ENCODE peak calls at places on chromosomes 4 and X, in nine cellular contexts. One of them, this sample, is unnamed.

GRCh38 chr4:87298362-87298761 is 24.3 kb downstream of the HSD17B13 start:
- DNase-seq in K562: no peak
- DNase-seq in heart right ventricle: no peak
- DNase-seq in lower lobe of right lung: no peak
- DNase-seq in body of pancreas: no peak
- DNase-seq in hepatocyte: no peak
- DNase-seq in psoas muscle: no peak
- DNase-seq in breast epithelium: no peak
- DNase-seq in MM.1S: no peak
- DNase-seq in this sample: no peak

GRCh38 chr4:140135529-140136021 is 18.4 kb downstream of the MAML3 start:
- DNase-seq in MM.1S: no peak
- DNase-seq in K562: peak; percentile 8
- DNase-seq in body of pancreas: peak; percentile 40
- DNase-seq in breast epithelium: no peak
- DNase-seq in lower lobe of right lung: peak; percentile 54
- DNase-seq in heart right ventricle: peak; percentile 63
- DNase-seq in psoas muscle: peak; percentile 62
- DNase-seq in hepatocyte: peak; percentile 57
- DNase-seq in this sample: no peak

GRCh38 chr4:75841641-75842520 is 60.4 kb downstream of the PPEF2 start:
- DNase-seq in hepatocyte: no peak
- DNase-seq in K562: peak; percentile 35
- DNase-seq in body of pancreas: no peak
- DNase-seq in lower lobe of right lung: no peak
- DNase-seq in psoas muscle: no peak
- DNase-seq in heart right ventricle: no peak
- DNase-seq in breast epithelium: no peak
- DNase-seq in MM.1S: no peak
- DNase-seq in this sample: no peak

GRCh38 chr4:15145709-15146108 is 143.4 kb downstream of the CPEB2 start:
- DNase-seq in body of pancreas: no peak
- DNase-seq in breast epithelium: no peak
- DNase-seq in hepatocyte: no peak
- DNase-seq in lower lobe of right lung: no peak
- DNase-seq in MM.1S: no peak
- DNase-seq in K562: no peak
- DNase-seq in psoas muscle: no peak
- DNase-seq in heart right ventricle: no peak
- DNase-seq in this sample: no peak

GRCh38 chr4:20249333-20249732 is 2.4 kb upstream of the SLIT2 start:
- DNase-seq in MM.1S: peak; percentile 22
- DNase-seq in breast epithelium: no peak
- DNase-seq in heart right ventricle: no peak
- DNase-seq in hepatocyte: peak; percentile 21
- DNase-seq in body of pancreas: peak; percentile 12
- DNase-seq in K562: no peak
- DNase-seq in psoas muscle: no peak
- DNase-seq in lower lobe of right lung: no peak
- DNase-seq in this sample: no peak

GRCh38 chrX:154714925-154715324 is 36.0 kb downstream of the GAB3 start:
- DNase-seq in breast epithelium: no peak
- DNase-seq in hepatocyte: peak; percentile 41
- DNase-seq in lower lobe of right lung: no peak
- DNase-seq in body of pancreas: peak; percentile 49
- DNase-seq in psoas muscle: no peak
- DNase-seq in K562: peak; percentile 71
- DNase-seq in heart right ventricle: no peak
- DNase-seq in MM.1S: peak; percentile 55
- DNase-seq in this sample: no peak

GRCh38 chrX:16544969-16545368 is 105.0 kb upstream of the S100G start:
- DNase-seq in K562: no peak
- DNase-seq in MM.1S: no peak
- DNase-seq in psoas muscle: no peak
- DNase-seq in hepatocyte: no peak
- DNase-seq in body of pancreas: no peak
- DNase-seq in lower lobe of right lung: no peak
- DNase-seq in heart right ventricle: no peak
- DNase-seq in breast epithelium: no peak
- DNase-seq in this sample: no peak

GRCh38 chr4:158217763-158218162 is 7.5 kb downstream of the TMEM144 start:
- DNase-seq in lower lobe of right lung: no peak
- DNase-seq in heart right ventricle: no peak
- DNase-seq in psoas muscle: no peak
- DNase-seq in hepatocyte: no peak
- DNase-seq in MM.1S: no peak
- DNase-seq in body of pancreas: no peak
- DNase-seq in breast epithelium: no peak
- DNase-seq in K562: no peak
- DNase-seq in this sample: no peak

GRCh38 chrX:22533898-22534297 is 261.2 kb downstream of the CBLL2 start:
- DNase-seq in MM.1S: no peak
- DNase-seq in hepatocyte: no peak
- DNase-seq in lower lobe of right lung: no peak
- DNase-seq in K562: no peak
- DNase-seq in heart right ventricle: no peak
- DNase-seq in psoas muscle: no peak
- DNase-seq in body of pancreas: no peak
- DNase-seq in breast epithelium: no peak
- DNase-seq in this sample: no peak

GRCh38 chrX:1484638-1485019 is 31.9 kb upstream of the ASMTL start:
- DNase-seq in breast epithelium: peak; percentile 8
- DNase-seq in body of pancreas: no peak
- DNase-seq in lower lobe of right lung: no peak
- DNase-seq in K562: no peak
- DNase-seq in hepatocyte: no peak
- DNase-seq in heart right ventricle: no peak
- DNase-seq in MM.1S: no peak
- DNase-seq in psoas muscle: no peak
- DNase-seq in this sample: no peak
- H3K4me1 ChIP-seq in breast epithelium: no peaks in the 10 kb centered on the region
- H3K4me1 ChIP-seq in body of pancreas: no peaks in the 10 kb centered on the region
- H3K4me1 ChIP-seq in lower lobe of right lung: peaks cover 12% of the 10 kb centered on the region
- H3K4me1 ChIP-seq in K562: peaks cover 15% of the 10 kb centered on the region
- H3K4me1 ChIP-seq in hepatocyte: no peaks in the 10 kb centered on the region
- H3K4me1 ChIP-seq in heart right ventricle: peaks cover 31% of the 10 kb centered on the region
- H3K4me1 ChIP-seq in MM.1S: peaks cover 9% of the 10 kb centered on the region
- H3K4me1 ChIP-seq in psoas muscle: no peaks in the 10 kb centered on the region
- H3K4me1 ChIP-seq in this sample: no peaks in the 10 kb centered on the region

GRCh38 chrX:18594079-18594478 is 77.8 kb downstream of the RS1 start:
- DNase-seq in breast epithelium: no peak
- DNase-seq in K562: no peak
- DNase-seq in hepatocyte: no peak
- DNase-seq in body of pancreas: no peak
- DNase-seq in MM.1S: no peak
- DNase-seq in heart right ventricle: no peak
- DNase-seq in psoas muscle: no peak
- DNase-seq in lower lobe of right lung: no peak
- DNase-seq in this sample: no peak
- TF ChIP-seq CTCF in breast epithelium: no peak
- TF ChIP-seq CTCF in K562: no peak
- TF ChIP-seq CTCF in hepatocyte: no peak
- TF ChIP-seq CTCF in body of pancreas: no peak
- TF ChIP-seq CTCF in MM.1S: no peak
- TF ChIP-seq CTCF in heart right ventricle: no peak
- TF ChIP-seq CTCF in psoas muscle: no peak
- TF ChIP-seq CTCF in lower lobe of right lung: no peak
- TF ChIP-seq CTCF in this sample: no peak

DNA sequence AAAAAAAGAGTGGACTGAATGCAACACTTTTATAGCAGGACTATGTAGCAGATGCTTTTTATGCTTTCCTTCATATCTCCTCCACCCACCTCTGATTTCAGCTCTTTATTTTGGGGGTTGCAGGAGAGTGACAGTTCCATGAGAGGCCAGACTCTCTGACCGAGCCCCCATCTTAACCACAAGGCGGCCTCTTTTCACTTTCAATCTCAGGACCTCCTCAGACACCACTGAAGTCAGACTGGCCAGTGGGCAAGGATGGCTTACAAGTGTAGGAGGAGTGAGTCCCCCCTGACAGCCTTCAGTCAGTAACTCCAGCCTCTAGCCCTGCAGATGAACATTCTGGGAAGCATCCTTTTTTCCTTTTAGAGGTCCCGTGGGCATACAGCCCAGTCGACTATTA is 140.8 kb downstream of the FRAS1 start:
- DNase-seq in lower lobe of right lung: no peak
- DNase-seq in breast epithelium: no peak
- DNase-seq in psoas muscle: no peak
- DNase-seq in heart right ventricle: no peak
- DNase-seq in K562: no peak
- DNase-seq in MM.1S: no peak
- DNase-seq in body of pancreas: no peak
- DNase-seq in hepatocyte: no peak
- DNase-seq in this sample: no peak
- H3K4me1 ChIP-seq in lower lobe of right lung: no peaks in the 10 kb centered on the region
- H3K4me1 ChIP-seq in breast epithelium: no peaks in the 10 kb centered on the region
- H3K4me1 ChIP-seq in psoas muscle: no peaks in the 10 kb centered on the region
- H3K4me1 ChIP-seq in heart right ventricle: no peaks in the 10 kb centered on the region
- H3K4me1 ChIP-seq in K562: no peaks in the 10 kb centered on the region
- H3K4me1 ChIP-seq in MM.1S: no peaks in the 10 kb centered on the region
- H3K4me1 ChIP-seq in body of pancreas: no peaks in the 10 kb centered on the region
- H3K4me1 ChIP-seq in hepatocyte: no peaks in the 10 kb centered on the region
- H3K4me1 ChIP-seq in this sample: no peaks in the 10 kb centered on the region

DNA sequence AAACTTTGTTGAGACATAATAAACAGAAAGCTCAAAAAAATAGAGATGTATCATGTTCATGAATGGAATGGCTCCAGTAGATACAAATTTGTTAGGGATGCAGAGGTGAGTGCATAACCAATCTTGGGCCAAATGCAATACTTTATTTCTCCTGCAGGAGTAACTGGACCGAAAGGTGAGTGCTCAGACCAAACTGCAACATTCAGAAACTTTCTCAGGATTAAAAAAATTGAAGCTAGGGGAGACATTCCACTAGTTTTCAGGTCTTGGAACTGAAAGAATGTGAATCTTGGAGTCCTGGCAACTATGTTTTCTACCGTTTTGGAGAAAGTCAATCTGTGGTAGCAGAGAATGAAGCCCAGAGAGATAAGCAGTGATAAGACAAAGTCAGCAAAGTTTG is 21.2 kb upstream of the LCORL start:
- DNase-seq in psoas muscle: no peak
- DNase-seq in K562: no peak
- DNase-seq in breast epithelium: no peak
- DNase-seq in heart right ventricle: no peak
- DNase-seq in MM.1S: no peak
- DNase-seq in lower lobe of right lung: no peak
- DNase-seq in hepatocyte: no peak
- DNase-seq in body of pancreas: no peak
- DNase-seq in this sample: no peak
- TF ChIP-seq CTCF in psoas muscle: no peak
- TF ChIP-seq CTCF in K562: no peak
- TF ChIP-seq CTCF in breast epithelium: no peak
- TF ChIP-seq CTCF in heart right ventricle: peak; percentile 12
- TF ChIP-seq CTCF in MM.1S: peak; percentile 41
- TF ChIP-seq CTCF in lower lobe of right lung: no peak
- TF ChIP-seq CTCF in hepatocyte: no peak
- TF ChIP-seq CTCF in body of pancreas: peak; percentile 10
- TF ChIP-seq CTCF in this sample: no peak

DNA sequence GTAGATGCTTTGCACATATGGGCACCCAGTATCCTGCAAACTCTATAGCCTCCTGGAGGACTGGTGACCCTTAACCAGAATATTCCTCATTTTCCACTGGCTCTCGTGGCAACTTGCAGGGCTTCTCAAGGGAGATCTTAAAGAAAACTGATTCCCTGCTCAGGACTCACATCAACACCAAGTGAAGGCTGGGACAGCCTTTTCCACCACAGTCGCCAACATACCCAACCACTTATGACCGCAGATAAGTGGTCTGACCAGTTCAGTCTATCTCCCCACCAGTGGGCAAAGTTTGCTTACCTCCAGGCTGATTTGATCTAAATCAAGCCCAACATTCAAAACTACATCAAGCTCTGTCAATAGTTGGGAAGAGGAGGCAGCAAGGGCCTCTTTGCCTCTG is 289.3 kb upstream of the GATB start:
- DNase-seq in K562: no peak
- DNase-seq in hepatocyte: no peak
- DNase-seq in psoas muscle: no peak
- DNase-seq in breast epithelium: no peak
- DNase-seq in body of pancreas: no peak
- DNase-seq in lower lobe of right lung: no peak
- DNase-seq in heart right ventricle: no peak
- DNase-seq in MM.1S: no peak
- DNase-seq in this sample: no peak
- H3K4me1 ChIP-seq in K562: peaks cover 6% of the 10 kb centered on the region
- H3K4me1 ChIP-seq in hepatocyte: no peaks in the 10 kb centered on the region
- H3K4me1 ChIP-seq in psoas muscle: peaks cover 12% of the 10 kb centered on the region
- H3K4me1 ChIP-seq in breast epithelium: no peaks in the 10 kb centered on the region
- H3K4me1 ChIP-seq in body of pancreas: peaks cover 10% of the 10 kb centered on the region
- H3K4me1 ChIP-seq in lower lobe of right lung: peaks cover 11% of the 10 kb centered on the region
- H3K4me1 ChIP-seq in heart right ventricle: peaks cover 10% of the 10 kb centered on the region
- H3K4me1 ChIP-seq in MM.1S: no peaks in the 10 kb centered on the region
- H3K4me1 ChIP-seq in this sample: no peaks in the 10 kb centered on the region

DNA sequence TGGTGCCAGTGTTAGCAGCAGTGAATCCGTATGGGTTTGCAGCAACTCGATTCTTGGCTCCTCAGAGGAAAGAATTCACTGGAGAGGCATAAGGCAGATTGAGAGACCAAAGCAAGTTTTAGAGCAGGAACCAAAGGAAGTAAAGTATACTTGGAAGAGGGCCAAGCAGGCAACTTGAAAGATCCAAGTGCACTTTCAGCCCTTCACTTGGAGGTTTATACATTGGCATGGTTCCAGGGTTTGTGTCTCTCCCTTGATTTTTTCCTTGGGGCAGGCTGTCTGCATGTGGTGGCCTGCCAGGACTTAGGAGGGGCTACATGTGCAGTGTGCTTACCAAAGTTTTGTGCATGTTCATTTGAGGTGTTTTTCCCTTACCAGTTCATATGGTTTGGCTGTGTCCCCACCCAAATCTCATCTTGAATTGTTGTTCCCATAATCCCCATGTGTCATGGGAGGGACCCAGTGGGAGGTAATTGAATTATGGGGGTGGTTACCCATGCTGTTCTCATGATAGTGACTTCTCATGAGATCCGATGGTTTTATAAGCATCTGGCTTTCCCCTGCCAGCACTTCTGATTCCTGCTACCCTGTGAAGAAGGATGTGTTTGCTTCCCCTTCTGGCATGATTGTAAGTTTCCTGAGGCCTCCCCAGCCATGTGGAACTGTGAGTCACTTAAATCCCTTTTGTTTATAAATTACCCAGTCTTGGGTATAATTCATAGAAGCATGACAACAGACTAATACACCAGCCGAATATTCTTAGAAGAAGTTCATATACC is 86.2 kb upstream of the TSPAN5 start:
- DNase-seq in MM.1S: no peak
- DNase-seq in lower lobe of right lung: no peak
- DNase-seq in breast epithelium: no peak
- DNase-seq in heart right ventricle: no peak
- DNase-seq in psoas muscle: no peak
- DNase-seq in body of pancreas: no peak
- DNase-seq in hepatocyte: no peak
- DNase-seq in K562: no peak
- DNase-seq in this sample: no peak
- TF ChIP-seq CTCF in MM.1S: no peak
- TF ChIP-seq CTCF in lower lobe of right lung: no peak
- TF ChIP-seq CTCF in breast epithelium: no peak
- TF ChIP-seq CTCF in heart right ventricle: no peak
- TF ChIP-seq CTCF in psoas muscle: no peak
- TF ChIP-seq CTCF in body of pancreas: no peak
- TF ChIP-seq CTCF in hepatocyte: no peak
- TF ChIP-seq CTCF in K562: no peak
- TF ChIP-seq CTCF in this sample: no peak